ENCODE peak calls at places on chromosomes 11 and 22, in nine cellular contexts. X is retinal pigment epithelial cell; N is head of caudate nucleus; G is transverse colon; K is NCI-H460; E is HS-5; U is LNCaP clone FGC; B is NCI-H510A treated with DMSO at 0.1 percent for 48 hours; C is activated CD8-positive, alpha-beta memory T cell treated with anti-CD3 and anti-CD28 coated beads for 48 hours. T is an unnamed sample.

GRCh38 chr22:45524157-45524556 is 21.5 kb downstream of the FBLN1 start:
- DNase-seq in E (no peak), K (no peak), X (no peak), G (no peak), B (no peak), C (no peak), N (no peak), U (no peak), T (no peak)

GRCh38 chr22:29766632-29767288 is at the start of gene ZMAT5:
- DNase-seq in B (peak), G (peak), U (peak), C (peak), N (peak), K (peak), X (peak), E (peak), T (peak)

GRCh38 chr11:9774591-9775392 is 110.9 kb downstream of the SWAP70 start:
- DNase-seq in X (no peak), B (no peak), G (no peak), U (peak), E (peak), C (no peak), K (no peak), N (no peak), T (no peak)

GRCh38 chr11:64342869-64343739 is 3.1 kb downstream of the CCDC88B start:
- DNase-seq in C (no peak), B (no peak), U (no peak), X (no peak), G (no peak), N (no peak), E (no peak), K (no peak), T (no peak)

GRCh38 chr11:128669491-128669890 is 24.4 kb upstream of the FLI1 start:
- DNase-seq in N (no peak), U (no peak), E (peak), C (no peak), K (no peak), G (no peak), X (no peak), B (no peak), T (no peak)

GRCh38 chr11:19683141-19683805 is 29.4 kb upstream of the NAV2 start:
- DNase-seq in X (no peak), G (peak), K (no peak), B (no peak), N (no peak), U (no peak), C (no peak), E (no peak), T (no peak)

GRCh38 chr11:114970908-114971645 is 292.8 kb downstream of the NXPE2 start:
- DNase-seq in X (no peak), U (no peak), N (no peak), B (no peak), K (no peak), G (no peak), E (no peak), C (no peak), T (no peak)

GRCh38 chr11:1442163-1442562 is 44.4 kb downstream of the MOB2 start:
- DNase-seq in N (no peak), G (no peak), K (peak), B (no peak), U (peak), X (no peak), C (no peak), E (no peak), T (no peak)

GRCh38 chr11:117281159-117281558 is 10.0 kb upstream of the BACE1-AS start:
- DNase-seq in K (no peak), E (peak), G (no peak), B (no peak), C (no peak), U (no peak), N (peak), X (peak), T (no peak)

GRCh38 chr11:65377777-65378176 is 4.7 kb downstream of the SLC25A45 start:
- DNase-seq in G (no peak), X (no peak), C (no peak), U (no peak), K (no peak), E (no peak), B (no peak), N (no peak), T (no peak)

GRCh38 chr11:8032576-8033311 is 45.6 kb downstream of the EIF3F start:
- DNase-seq in N (no peak), U (no peak), C (no peak), B (no peak), K (no peak), X (no peak), E (no peak), G (no peak), T (no peak)

GRCh38 chr22:32322986-32323385 is 34.7 kb upstream of the RFPL3 start:
- DNase-seq in N (no peak), U (no peak), B (no peak), E (no peak), X (no peak), G (no peak), C (no peak), K (no peak), T (no peak)

GRCh38 chr11:2462986-2463765 is 18.4 kb downstream of the KCNQ1 start:
- DNase-seq in E (no peak), C (no peak), B (no peak), G (peak), X (no peak), K (no peak), N (no peak), U (no peak), T (peak)

GRCh38 chr11:86551286-86551685 is 121.1 kb downstream of the ME3 start:
- DNase-seq in G (no peak), E (peak), C (no peak), K (no peak), U (peak), X (peak), B (no peak), N (no peak), T (peak)

GRCh38 chr11:6992457-6993431 is 27.4 kb downstream of the ZNF214 start:
- DNase-seq in N (no peak), K (no peak), X (peak), C (no peak), E (peak), G (no peak), B (no peak), U (peak), T (no peak)

GRCh38 chr22:36493690-36494110 is 12.3 kb upstream of the TXN2 start:
- DNase-seq in N (peak), X (no peak), K (no peak), C (no peak), G (peak), B (no peak), E (no peak), U (no peak), T (peak)

GRCh38 chr22:44424867-44425351 is 73.1 kb downstream of the RTL6 start:
- DNase-seq in N (no peak), U (no peak), B (no peak), X (no peak), E (no peak), K (no peak), G (no peak), C (no peak), T (no peak)

GRCh38 chr11:70494559-70495350 is 96.4 kb downstream of the CTTN start:
- DNase-seq in N (no peak), G (no peak), C (no peak), X (no peak), B (no peak), K (no peak), U (no peak), E (no peak), T (no peak)